ENCODE peak calls at places on chromosomes 1 and 21, in eight cellular contexts. Q is astrocyte, A is tibial nerve, L is gastrocnemius medialis, C is adrenal gland, B is neuronal stem cell, W is psoas muscle, P is heart right ventricle. V is an unnamed sample.

GRCh38 chr1:167808104-167808503 is 86.3 kb downstream of the MPZL1 start:
- DNase-seq in A (no peak), L (no peak), W (no peak), Q (peak; percentile 34), P (no peak), C (no peak), B (no peak), V (no peak)

GRCh38 chr1:86846166-86846647 is 67.7 kb downstream of the SELENOF start:
- DNase-seq in L (no peak), C (peak; percentile 27), B (no peak), P (no peak), W (no peak), Q (peak; percentile 98), A (no peak), V (peak; percentile 34)

GRCh38 chr1:93673159-93673657 is 8.4 kb downstream of the BCAR3 start:
- DNase-seq in P (no peak), B (no peak), Q (no peak), W (no peak), A (no peak), C (no peak), L (no peak), V (no peak)

GRCh38 chr1:87600848-87601247 is 272.2 kb downstream of the LMO4 start:
- DNase-seq in P (no peak), L (no peak), A (no peak), Q (no peak), W (no peak), C (no peak), B (no peak), V (no peak)

GRCh38 chr1:33074193-33074945 is 6.6 kb upstream of the AZIN2 start:
- DNase-seq in W (no peak), B (no peak), C (no peak), Q (no peak), P (no peak), L (no peak), A (no peak), V (no peak)

GRCh38 chr1:95829581-95829980 is 595.6 kb downstream of the RWDD3 start:
- DNase-seq in W (no peak), L (no peak), A (no peak), B (no peak), C (no peak), P (no peak), Q (no peak), V (no peak)

GRCh38 chr1:213423041-213423440 is 372.0 kb downstream of the RPS6KC1 start:
- DNase-seq in P (no peak), W (no peak), C (no peak), L (no peak), Q (no peak), B (no peak), A (no peak), V (no peak)

GRCh38 chr1:52659356-52659755 is 26.4 kb downstream of the SHISAL2A start:
- DNase-seq in L (no peak), A (no peak), P (no peak), B (no peak), W (no peak), Q (no peak), C (no peak), V (no peak)

GRCh38 chr1:33516891-33517550 is 44.6 kb downstream of the ZSCAN20 start:
- DNase-seq in W (no peak), Q (no peak), P (no peak), C (no peak), B (no peak), A (no peak), L (no peak), V (peak; percentile 53)

GRCh38 chr1:205610781-205611473 is 20.9 kb downstream of the ELK4 start:
- DNase-seq in C (no peak), A (no peak), L (no peak), Q (peak; percentile 9), B (no peak), P (no peak), W (no peak), V (no peak)

GRCh38 chr1:241825581-241825980 is 22.4 kb upstream of the EXO1 start:
- DNase-seq in A (no peak), P (no peak), B (no peak), C (no peak), W (no peak), Q (peak; percentile 29), L (no peak), V (no peak)

GRCh38 chr1:27153927-27154358 is 982 bp downstream of the SLC9A1 start:
- DNase-seq in L (peak; percentile 29), P (no peak), W (peak; percentile 59), A (no peak), B (no peak), Q (no peak), C (peak; percentile 25), V (no peak)

GRCh38 chr21:35976929-35977328 is 83.4 kb downstream of the SETD4 start:
- DNase-seq in B (no peak), L (no peak), C (no peak), Q (no peak), P (no peak), A (no peak), W (no peak), V (no peak)

GRCh38 chr1:94527447-94528031 is 14.0 kb downstream of the F3 start:
- DNase-seq in P (no peak), A (no peak), B (no peak), C (no peak), L (no peak), Q (peak; percentile 61), W (no peak), V (no peak)

GRCh38 chr1:223670458-223671159 is 5.1 kb upstream of the CAPN8 start:
- DNase-seq in A (no peak), Q (peak; percentile 20), L (peak; percentile 25), C (no peak), B (peak; percentile 41), P (no peak), W (no peak), V (peak; percentile 58)

GRCh38 chr1:156465747-156466365 is 34.7 kb downstream of the MEF2D start:
- DNase-seq in C (no peak), Q (no peak), L (no peak), W (no peak), B (no peak), P (no peak), A (no peak), V (no peak)

GRCh38 chr1:70358921-70359564 is 4.5 kb upstream of the ANKRD13C start:
- DNase-seq in P (no peak), A (no peak), L (no peak), W (no peak), Q (peak; percentile 86), C (no peak), B (no peak), V (no peak)

GRCh38 chr21:40204956-40205355 is 337.7 kb downstream of the PCP4 start:
- DNase-seq in A (no peak), W (no peak), L (no peak), C (no peak), B (no peak), P (no peak), Q (no peak), V (no peak)

GRCh38 chr1:8943516-8943896 is 2.2 kb upstream of the CA6 start:
- DNase-seq in A (no peak), W (no peak), B (no peak), L (no peak), Q (no peak), C (no peak), P (no peak), V (no peak)

GRCh38 chr1:66505671-66506392 is 28.1 kb upstream of the SGIP1 start:
- DNase-seq in A (no peak), L (no peak), B (no peak), C (no peak), Q (peak; percentile 90), W (no peak), P (no peak), V (peak; percentile 35)

GRCh38 chr1:190560161-190560681 is 82.6 kb upstream of the BRINP3 start:
- DNase-seq in C (no peak), B (no peak), Q (no peak), A (no peak), L (no peak), W (no peak), P (no peak), V (no peak)

GRCh38 chr1:108877324-108877812 is 583 bp downstream of the GPSM2 start:
- DNase-seq in A (no peak), L (no peak), W (no peak), Q (peak; percentile 19), B (peak; percentile 8), P (peak; percentile 5), C (no peak), V (peak; percentile 41)

GRCh38 chr1:180949616-180950000 is 36.9 kb downstream of the KIAA1614 start:
- DNase-seq in A (no peak), Q (no peak), W (no peak), B (no peak), C (no peak), P (no peak), L (no peak), V (no peak)

DNA sequence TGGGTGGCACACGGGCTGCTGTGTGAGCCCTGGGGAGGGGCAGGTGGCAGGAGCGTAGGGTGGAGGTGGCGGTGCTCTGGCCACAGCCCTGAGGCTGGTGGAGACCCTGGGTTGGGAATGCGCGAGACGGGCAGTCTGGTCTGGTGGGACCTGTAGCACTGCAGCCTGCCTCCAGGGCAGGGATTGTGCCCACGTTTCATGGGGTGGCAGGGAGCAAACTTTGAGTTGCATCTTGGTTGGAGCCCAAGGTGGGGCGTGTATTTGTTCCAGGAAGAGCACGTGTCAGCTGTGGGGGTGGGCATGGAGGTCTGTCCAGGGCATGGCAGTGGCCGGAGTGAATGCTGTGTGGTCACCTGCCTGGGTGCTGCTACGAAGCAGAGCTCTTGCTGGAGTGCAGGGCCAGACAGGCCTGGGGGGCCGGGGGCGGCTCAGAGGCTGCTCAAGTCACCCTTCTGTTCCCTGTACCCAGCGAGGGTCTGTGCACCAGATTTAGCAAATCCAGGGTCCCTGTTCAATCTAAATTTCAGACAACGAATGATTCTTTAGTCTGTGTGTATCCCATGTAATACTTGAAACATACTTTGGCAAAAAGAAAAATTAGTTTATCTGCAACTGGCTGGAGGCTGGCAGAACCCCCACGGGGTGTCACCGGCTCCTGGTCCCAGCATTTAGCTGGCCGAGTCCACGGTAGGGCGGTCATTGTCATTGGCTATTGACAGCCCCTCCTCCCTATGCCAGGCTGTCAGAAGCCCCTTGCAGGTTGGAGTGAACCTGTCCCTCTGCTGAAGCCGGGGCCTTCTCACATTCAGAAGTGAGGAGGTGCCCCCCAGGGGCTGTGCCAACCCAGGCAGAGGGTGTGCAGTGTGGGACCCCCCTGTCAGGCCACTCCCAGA is 27.3 kb downstream of the KRTAP10-1 start:
- DNase-seq in C (no peak), B (no peak), P (no peak), L (no peak), A (no peak), Q (no peak), W (peak; percentile 26), V (no peak)
- H3K36me3 ChIP-seq in C (no peaks in the 10 kb centered on the region), B (no peaks in the 10 kb centered on the region), P (no peaks in the 10 kb centered on the region), L (no peaks in the 10 kb centered on the region), A (no peaks in the 10 kb centered on the region), Q (no peaks in the 10 kb centered on the region), W (no peaks in the 10 kb centered on the region), V (no peaks in the 10 kb centered on the region)

GRCh38 chr21:42722153-42722552 is 68.7 kb downstream of the PDE9A start:
- DNase-seq in Q (no peak), C (no peak), L (no peak), B (no peak), W (no peak), P (no peak), A (no peak), V (no peak)
- H3K36me3 ChIP-seq in Q (no peaks in the 10 kb centered on the region), C (no peaks in the 10 kb centered on the region), L (no peaks in the 10 kb centered on the region), B (peaks cover 4% of the 10 kb centered on the region), W (no peaks in the 10 kb centered on the region), P (no peaks in the 10 kb centered on the region), A (no peaks in the 10 kb centered on the region), V (no peaks in the 10 kb centered on the region)

GRCh38 chr1:216553040-216553439 is 129.8 kb upstream of the USH2A start:
- DNase-seq in B (no peak), C (no peak), P (no peak), L (no peak), Q (no peak), W (no peak), A (no peak), V (no peak)
- H3K36me3 ChIP-seq in B (no peaks in the 10 kb centered on the region), C (no peaks in the 10 kb centered on the region), P (no peaks in the 10 kb centered on the region), L (no peaks in the 10 kb centered on the region), Q (no peaks in the 10 kb centered on the region), W (no peaks in the 10 kb centered on the region), A (no peaks in the 10 kb centered on the region), V (no peaks in the 10 kb centered on the region)

GRCh38 chr1:220135755-220136154 is 41.8 kb downstream of the IARS2 start:
- DNase-seq in W (no peak), L (no peak), Q (no peak), B (no peak), P (no peak), C (no peak), A (no peak), V (no peak)
- H3K36me3 ChIP-seq in W (peaks cover 6% of the 10 kb centered on the region), L (peaks cover 3% of the 10 kb centered on the region), Q (peaks cover 18% of the 10 kb centered on the region), B (peaks cover 82% of the 10 kb centered on the region), P (peaks cover 97% of the 10 kb centered on the region), C (no peaks in the 10 kb centered on the region), A (no peaks in the 10 kb centered on the region), V (peaks cover 68% of the 10 kb centered on the region)

V was measured in MG63.